ENCODE peak calls at places on chromosome 14, in six cellular contexts. B, D, S, Y, E and X are unnamed samples.

GRCh38 chr14:100882991-100883788 is 20.3 kb downstream of the RTL1 start:
- DNase-seq in E (no peak), D (no peak), S (no peak), B (no peak), Y (no peak), X (no peak)

GRCh38 chr14:24398943-24399801 is at the start of gene NYNRIN:
- DNase-seq in E (peak), D (no peak), S (peak), B (peak), Y (no peak), X (no peak)

GRCh38 chr14:39268393-39268792 is 34.7 kb downstream of the MIA2 start:
- DNase-seq in D (peak), E (peak), Y (no peak), B (no peak), S (peak), X (no peak)

GRCh38 chr14:56247495-56248087 is 129.4 kb downstream of the PELI2 start:
- DNase-seq in D (peak), B (peak), S (no peak), E (peak), Y (peak), X (no peak)

GRCh38 chr14:65565948-65566347 is 153.4 kb downstream of the FUT8 start:
- DNase-seq in E (peak), B (no peak), S (no peak), D (peak), Y (no peak), X (peak)

GRCh38 chr14:57692671-57693070 is 173.2 kb downstream of the SLC35F4 start:
- DNase-seq in S (no peak), B (peak), E (peak), D (peak), Y (peak), X (peak)

GRCh38 chr14:105069887-105070759 is 4.9 kb upstream of the GPR132 start:
- DNase-seq in Y (no peak), D (peak), E (peak), S (peak), B (no peak), X (no peak)

GRCh38 chr14:75399819-75400678 is 27.8 kb upstream of the JDP2 start:
- DNase-seq in E (peak), D (peak), S (no peak), Y (no peak), B (no peak), X (no peak)

GRCh38 chr14:91754819-91755218 is 22.9 kb upstream of the CATSPERB start:
- DNase-seq in E (no peak), Y (no peak), S (no peak), D (no peak), B (no peak), X (no peak)

GRCh38 chr14:20988717-20989116 is 1.1 kb upstream of the METTL17 start:
- DNase-seq in E (no peak), S (no peak), D (no peak), Y (no peak), B (no peak), X (no peak)

GRCh38 chr14:102461490-102462317 is 47.9 kb downstream of the ANKRD9 start:
- DNase-seq in S (no peak), B (no peak), E (no peak), D (no peak), Y (no peak), X (no peak)

GRCh38 chr14:22900088-22900799 is 17.2 kb downstream of the REM2 start:
- DNase-seq in D (peak), S (peak), B (peak), Y (peak), E (peak), X (peak)

GRCh38 chr14:59346796-59347510 is 118.2 kb downstream of the GPR135 start:
- DNase-seq in E (peak), D (peak), B (no peak), S (no peak), Y (no peak), X (no peak)

GRCh38 chr14:96206461-96206860 is 1.8 kb downstream of the BDKRB2 start:
- DNase-seq in S (no peak), D (no peak), E (no peak), B (no peak), Y (no peak), X (no peak)

GRCh38 chr14:73783107-73783727 is 68.4 kb upstream of the PTGR2 start:
- DNase-seq in E (no peak), Y (no peak), S (no peak), D (no peak), B (peak), X (no peak)

GRCh38 chr14:89190779-89191513 is 226.1 kb downstream of the FOXN3 start:
- DNase-seq in E (no peak), D (no peak), B (peak), Y (no peak), S (no peak), X (no peak)

GRCh38 chr14:56703947-56704346 is 106.3 kb downstream of the OTX2 start:
- DNase-seq in Y (no peak), E (no peak), D (no peak), B (peak), S (no peak), X (no peak)

DNA sequence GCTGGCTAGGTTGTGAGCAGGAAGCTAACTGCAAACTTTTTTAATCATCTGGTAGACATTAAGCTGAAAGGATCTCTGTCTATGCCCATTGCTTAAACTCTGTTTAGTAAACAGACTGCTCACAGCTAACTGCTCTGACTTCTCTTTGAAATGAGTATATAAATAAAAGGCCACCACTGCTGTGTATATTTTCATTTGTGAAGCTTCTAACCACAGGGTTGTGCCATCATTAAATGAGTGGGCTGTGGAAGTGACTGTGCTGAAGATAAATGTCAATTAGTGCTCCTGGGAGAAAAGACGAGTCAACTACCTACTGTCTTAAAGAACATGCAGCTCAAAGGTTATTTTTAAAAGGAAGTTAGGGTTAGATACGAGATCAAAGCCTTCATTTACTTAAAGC is 213.2 kb upstream of the FLRT2 start:
- DNase-seq in E (no peak), S (no peak), B (no peak), D (no peak), Y (no peak), X (no peak)
- TF ChIP-seq CTCF in E (no peak), S (no peak), B (no peak), D (no peak), Y (no peak), X (no peak)

DNA sequence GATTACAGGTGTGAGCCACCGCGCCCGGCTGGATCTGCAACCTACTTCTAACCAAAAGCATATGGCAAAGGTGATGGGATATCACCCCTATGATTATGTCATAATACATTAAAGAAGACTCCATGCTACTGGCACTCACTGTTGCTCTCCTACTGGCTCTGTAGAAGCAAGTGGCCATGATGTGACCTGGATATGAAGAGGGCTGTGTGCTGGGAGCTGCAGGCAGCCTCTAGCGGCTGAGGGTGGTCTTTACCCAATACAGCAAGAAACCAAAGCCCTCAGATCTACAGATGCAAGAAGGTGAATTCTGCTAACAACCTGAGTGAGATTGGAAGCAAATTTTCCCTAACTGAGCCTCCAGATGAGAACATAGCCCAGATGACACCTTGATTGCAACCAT is 34.2 kb upstream of the TRIM9 start:
- DNase-seq in S (no peak), Y (no peak), B (peak), E (no peak), D (no peak), X (no peak)
- TF ChIP-seq CTCF in S (no peak), Y (peak), B (peak), E (peak), D (no peak), X (no peak)

GRCh38 chr14:27528328-27528727 is 930.5 kb upstream of the NOVA1 start:
- DNase-seq in Y (no peak), S (no peak), B (peak), E (peak), D (peak), X (no peak)
- TF ChIP-seq CTCF in Y (no peak), S (no peak), B (peak), E (peak), D (peak), X (no peak)

GRCh38 chr14:49853158-49853477 is 530 bp upstream of the NEMF start:
- DNase-seq in B (no peak), D (no peak), S (no peak), Y (no peak), E (no peak), X (no peak)
- TF ChIP-seq CTCF in B (no peak), D (no peak), S (peak), Y (no peak), E (no peak), X (no peak)

GRCh38 chr14:99430491-99430890 is 50.2 kb downstream of the SETD3 start:
- DNase-seq in D (peak), B (peak), S (peak), Y (no peak), E (no peak), X (no peak)
- TF ChIP-seq CTCF in D (peak), B (peak), S (peak), Y (peak), E (peak), X (peak)

DNA sequence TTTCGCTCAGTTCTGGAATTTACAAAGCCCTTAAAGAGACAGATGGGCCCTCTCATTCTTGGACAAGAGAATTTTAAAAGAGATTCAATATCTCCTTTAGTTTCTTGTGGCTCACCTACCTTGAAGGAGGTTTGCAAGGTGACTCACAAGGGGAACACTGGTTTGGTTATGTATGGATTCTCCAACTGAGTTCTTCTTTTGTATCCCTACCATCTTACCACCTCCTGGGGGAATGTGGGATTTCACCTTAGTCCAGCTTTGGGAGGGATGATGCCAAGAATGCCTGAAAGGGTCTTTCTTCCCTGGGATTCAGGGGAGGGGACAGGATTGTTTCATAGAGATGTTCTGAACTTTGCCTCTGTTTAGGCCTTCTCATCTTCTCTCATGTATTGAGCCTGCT is 3.7 kb downstream of the PPP4R4 start:
- DNase-seq in D (no peak), Y (no peak), S (no peak), E (no peak), B (peak), X (no peak)
- TF ChIP-seq CTCF in D (no peak), Y (no peak), S (no peak), E (no peak), B (no peak), X (no peak)